ENCODE peak calls at places on chromosomes 2 and 18, in five cellular contexts. L is hepatocyte; S is RPMI8226; V is NCI-H510A treated with DMSO at 0.1 percent for 48 hours; G is stimulated activated CD8-positive, alpha-beta memory T cell treated with anti-CD3 and anti-CD28 coated beads, Interleukin-4, amount 100 ng/mL, for 1 hour. T is an unnamed sample.
A peak's percentile ranks its signal among the peaks of the same experiment; 100 is the strongest.

GRCh38 chr2:204157684-204158083 is 221.1 kb downstream of the ICOS start:
- DNase-seq in V (no peak), S (no peak), G (no peak), L (no peak), T (no peak)

GRCh38 chr2:241003830-241004564 is 5.6 kb downstream of the SNED1 start:
- DNase-seq in V (no peak), S (no peak), G (no peak), L (no peak), T (no peak)

GRCh38 chr2:240129731-240130392 is 6.2 kb downstream of the COPS9 start:
- DNase-seq in V (no peak), S (no peak), L (no peak), G (no peak), T (peak; percentile 47)

GRCh38 chr18:27411911-27412310 is 226.8 kb upstream of the CHST9 start:
- DNase-seq in G (no peak), V (no peak), S (no peak), L (no peak), T (no peak)

GRCh38 chr2:62526531-62527381 is 20.8 kb upstream of the TMEM17 start:
- DNase-seq in L (no peak), G (no peak), S (no peak), V (no peak), T (no peak)

GRCh38 chr18:54392621-54393023 is 34.9 kb downstream of the C18orf54 start:
- DNase-seq in L (peak; percentile 86), G (no peak), V (peak; percentile 88), S (peak; percentile 76), T (no peak)

GRCh38 chr18:8424917-8425725 is 184.1 kb upstream of the RAB12 start:
- DNase-seq in V (no peak), L (no peak), G (no peak), S (peak; percentile 35), T (no peak)

GRCh38 chr2:129165001-129165400 is 814.5 kb upstream of the RAB6C start:
- DNase-seq in G (no peak), S (no peak), V (no peak), L (no peak), T (no peak)

GRCh38 chr18:26777316-26778053 is 88.0 kb downstream of the AQP4 start:
- DNase-seq in L (peak; percentile 19), G (no peak), S (no peak), V (no peak), T (no peak)

GRCh38 chr2:131201098-131201497 is 8.2 kb upstream of the POTEE start:
- DNase-seq in L (no peak), V (no peak), S (no peak), G (no peak), T (no peak)

GRCh38 chr2:119422521-119422920 is 9.1 kb upstream of the TMEM37 start:
- DNase-seq in S (no peak), G (no peak), V (no peak), L (no peak), T (no peak)

GRCh38 chr2:221468288-221468687 is 103.8 kb downstream of the EPHA4 start:
- DNase-seq in S (no peak), V (no peak), G (no peak), L (no peak), T (no peak)

T was measured in ascending aorta.